ENCODE peak calls at places on chromosomes 16 and 17, in eight cellular contexts. T, A, Y, Q, U, D, O and F are unnamed samples.

GRCh38 chr17:47192549-47192948 is 3.5 kb upstream of the CDC27 start:
- DNase-seq in T (no peak), A (no peak), Y (no peak), Q (peak; percentile 39), U (no peak), D (no peak), O (no peak), F (peak; percentile 40)

GRCh38 chr17:40371261-40371929 is 6.9 kb upstream of the GJD3 start:
- DNase-seq in T (no peak), A (peak; percentile 25), Y (no peak), Q (no peak), U (no peak), D (no peak), O (no peak), F (no peak)

GRCh38 chr16:75011634-75012307 is 12.9 kb downstream of the ZNRF1 start:
- DNase-seq in T (no peak), A (peak; percentile 58), Y (no peak), Q (no peak), U (no peak), D (no peak), O (no peak), F (peak; percentile 4)

GRCh38 chr17:81652901-81653771 is 3.2 kb downstream of the PDE6G start:
- DNase-seq in T (no peak), A (peak; percentile 75), Y (no peak), Q (no peak), U (no peak), D (no peak), O (no peak), F (peak; percentile 20)

GRCh38 chr17:80353718-80354275 is 61.2 kb upstream of the ENDOV start:
- DNase-seq in T (no peak), A (no peak), Y (no peak), Q (no peak), U (no peak), D (no peak), O (no peak), F (no peak)

GRCh38 chr17:1690544-1691221 is 6.0 kb upstream of the PRPF8 start:
- DNase-seq in T (no peak), A (no peak), Y (no peak), Q (no peak), U (no peak), D (no peak), O (no peak), F (no peak)

GRCh38 chr16:54077412-54077821 is 209.2 kb downstream of the IRX3 start:
- DNase-seq in T (no peak), A (no peak), Y (no peak), Q (no peak), U (no peak), D (no peak), O (no peak), F (no peak)

GRCh38 chr16:47565454-47565853 is 104.3 kb downstream of the PHKB start:
- DNase-seq in T (peak; percentile 2), A (no peak), Y (no peak), Q (no peak), U (no peak), D (no peak), O (no peak), F (no peak)

GRCh38 chr16:68335175-68335574 is 24.4 kb downstream of the PRMT7 start:
- DNase-seq in T (no peak), A (no peak), Y (no peak), Q (no peak), U (no peak), D (no peak), O (no peak), F (no peak)

GRCh38 chr16:89505204-89506112 is 2.7 kb upstream of the SPG7 start:
- DNase-seq in T (no peak), A (peak; percentile 81), Y (no peak), Q (peak; percentile 41), U (peak; percentile 54), D (peak; percentile 75), O (no peak), F (no peak)

GRCh38 chr16:8655184-8655717 is 19.2 kb upstream of the ABAT start:
- DNase-seq in T (no peak), A (peak; percentile 58), Y (no peak), Q (no peak), U (no peak), D (no peak), O (peak; percentile 26), F (peak; percentile 33)

GRCh38 chr17:4950757-4951204 is at the start of gene ENO3:
- DNase-seq in T (no peak), A (no peak), Y (no peak), Q (peak; percentile 33), U (no peak), D (no peak), O (no peak), F (peak; percentile 42)

GRCh38 chr17:77098884-77099545 is 41.8 kb upstream of the SEC14L1 start:
- DNase-seq in T (no peak), A (no peak), Y (no peak), Q (no peak), U (no peak), D (no peak), O (no peak), F (no peak)

GRCh38 chr17:32627233-32628008 is 140.6 kb downstream of the CDK5R1 start:
- DNase-seq in T (no peak), A (no peak), Y (no peak), Q (peak; percentile 97), U (no peak), D (no peak), O (no peak), F (peak; percentile 98)

GRCh38 chr17:8372422-8372821 is 4.1 kb downstream of the KRABD2 start:
- DNase-seq in T (no peak), A (no peak), Y (no peak), Q (no peak), U (no peak), D (no peak), O (no peak), F (no peak)

GRCh38 chr17:76432004-76432403 is 20.9 kb downstream of the UBE2O start:
- DNase-seq in T (no peak), A (no peak), Y (no peak), Q (no peak), U (no peak), D (no peak), O (no peak), F (no peak)

GRCh38 chr17:60091908-60092331 is 13.2 kb upstream of the HEATR6 start:
- DNase-seq in T (no peak), A (no peak), Y (no peak), Q (no peak), U (no peak), D (no peak), O (no peak), F (no peak)